ENCODE peak calls at places on chromosomes 16 and 17, in four cellular contexts. Z is GM12878, U is HepG2, J is K562. S is an unnamed sample.

GRCh38 chr17:69801368-69801767 is 273.7 kb upstream of the KCNJ16 start:
- DNase-seq in U (no peak), Z (no peak), J (no peak), S (no peak)

GRCh38 chr16:87380875-87381274 is 2.7 kb downstream of the FBXO31 start:
- DNase-seq in J (no peak), Z (peak; percentile 19), U (peak; percentile 67), S (no peak)

GRCh38 chr16:84054916-84055315 is 12.3 kb upstream of the SLC38A8 start:
- DNase-seq in J (no peak), Z (no peak), U (no peak), S (no peak)

GRCh38 chr17:29177871-29178749 is 2.1 kb downstream of the MYO18A start:
- DNase-seq in Z (no peak), U (peak; percentile 92), J (peak; percentile 92), S (no peak)

GRCh38 chr17:4444782-4445473 is 11.2 kb downstream of the SPNS3 start:
- DNase-seq in Z (no peak), J (no peak), U (no peak), S (no peak)

GRCh38 chr17:6423931-6424330 is 11.0 kb downstream of the AIPL1 start:
- DNase-seq in Z (no peak), J (no peak), U (no peak), S (no peak)

GRCh38 chr17:48915459-48916282 is 7.5 kb downstream of the UBE2Z start:
- DNase-seq in U (no peak), J (no peak), Z (peak; percentile 74), S (peak; percentile 47)

GRCh38 chr16:87173294-87173883 is 143.8 kb downstream of the C16orf95 start:
- DNase-seq in U (no peak), Z (no peak), J (no peak), S (peak; percentile 41)

GRCh38 chr16:74736531-74737157 is 36.0 kb upstream of the MLKL start:
- DNase-seq in U (no peak), Z (no peak), J (no peak), S (no peak)

GRCh38 chr16:78515421-78515820 is 416.0 kb downstream of the WWOX start:
- DNase-seq in J (no peak), Z (no peak), U (no peak), S (no peak)

GRCh38 chr16:75385507-75386152 is 47.7 kb downstream of the CFDP1 start:
- DNase-seq in J (peak; percentile 85), U (peak; percentile 68), Z (peak; percentile 33), S (peak; percentile 88)

GRCh38 chr16:626174-626765 is 4.5 kb upstream of the WFIKKN1 start:
- DNase-seq in J (no peak), Z (no peak), U (no peak), S (no peak)
- H2AFZ ChIP-seq in J (no peak overlapping the region), Z (no peak overlapping the region), U (no peak overlapping the region), S (no peak overlapping the region)

GRCh38 chr16:8733849-8734540 is 59.6 kb downstream of the ABAT start:
- DNase-seq in J (no peak), Z (no peak), U (no peak), S (no peak)

GRCh38 chr16:8729779-8730334 is 55.4 kb downstream of the ABAT start:
- DNase-seq in Z (no peak), J (no peak), U (no peak), S (no peak)

GRCh38 chr16:8727857-8728618 is 53.6 kb downstream of the ABAT start:
- DNase-seq in Z (no peak), J (no peak), U (no peak), S (no peak)

GRCh38 chr16:8727084-8727590 is 52.7 kb downstream of the ABAT start:
- DNase-seq in Z (no peak), J (no peak), U (no peak), S (no peak)

DNA sequence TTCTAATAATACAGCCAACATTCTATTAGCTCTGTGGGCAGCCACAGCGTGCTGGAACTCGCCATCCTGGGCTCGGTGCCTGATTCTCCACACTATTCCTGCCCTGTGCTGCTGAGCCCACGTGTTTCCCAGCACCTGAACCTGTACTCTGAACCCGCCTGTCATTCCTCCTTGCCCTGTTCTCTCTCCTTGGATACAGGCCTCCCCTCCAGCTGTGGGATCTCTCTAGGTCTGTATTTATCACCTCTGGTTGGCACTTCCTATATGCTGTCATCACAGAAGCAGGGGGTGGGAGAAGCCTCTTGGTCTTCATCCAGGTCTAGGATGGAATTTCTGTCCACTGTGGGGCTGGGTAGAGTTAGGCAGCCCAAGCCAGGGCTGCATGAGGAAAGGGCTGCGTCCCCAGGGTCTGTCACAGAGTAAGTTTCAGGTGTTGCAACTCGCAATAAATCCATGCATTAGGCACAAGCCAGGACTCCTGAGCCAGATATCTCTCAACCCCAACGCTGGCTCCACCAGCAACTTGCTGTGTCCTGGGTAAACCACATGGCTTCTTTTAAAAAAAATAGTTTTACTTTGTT is 56.0 kb downstream of the ABAT start:
- DNase-seq in U (no peak), Z (no peak), J (no peak), S (no peak)
- TF ChIP-seq MYC in U (no peak), Z (no peak), J (no peak), S (no peak)

DNA sequence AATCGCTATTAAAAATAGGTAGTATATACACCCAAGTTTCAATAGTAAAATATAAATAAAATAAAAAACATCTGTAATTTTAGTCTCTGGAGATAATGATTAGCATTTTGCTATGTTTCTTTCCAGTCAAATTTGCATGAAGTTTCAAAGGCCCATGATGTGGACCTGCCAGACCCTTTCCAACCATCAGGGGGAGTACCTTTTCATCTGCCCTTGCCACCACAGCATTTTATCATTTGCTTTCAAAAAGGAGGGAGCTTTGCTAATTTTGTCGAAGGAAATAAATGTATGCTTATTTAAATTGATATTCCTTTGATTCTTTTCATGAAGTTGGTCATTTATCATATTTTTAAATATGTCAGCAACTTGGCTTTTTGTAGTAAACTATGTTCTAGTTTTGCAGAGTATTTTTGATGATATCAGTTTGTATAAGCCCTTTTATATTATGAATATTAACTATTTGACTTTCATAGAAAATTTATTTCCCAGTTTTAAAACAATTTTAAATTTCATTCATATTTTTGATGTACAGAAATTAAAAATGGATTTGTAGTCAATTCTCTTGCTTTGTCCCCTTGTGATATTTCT is 115.2 kb upstream of the NETO2 start:
- DNase-seq in J (peak; percentile 56), Z (peak; percentile 5), U (peak; percentile 38), S (peak; percentile 33)
- TF ChIP-seq CTCF in J (peak; percentile 73), Z (peak; percentile 64), U (peak; percentile 58), S (peak; percentile 61)

DNA sequence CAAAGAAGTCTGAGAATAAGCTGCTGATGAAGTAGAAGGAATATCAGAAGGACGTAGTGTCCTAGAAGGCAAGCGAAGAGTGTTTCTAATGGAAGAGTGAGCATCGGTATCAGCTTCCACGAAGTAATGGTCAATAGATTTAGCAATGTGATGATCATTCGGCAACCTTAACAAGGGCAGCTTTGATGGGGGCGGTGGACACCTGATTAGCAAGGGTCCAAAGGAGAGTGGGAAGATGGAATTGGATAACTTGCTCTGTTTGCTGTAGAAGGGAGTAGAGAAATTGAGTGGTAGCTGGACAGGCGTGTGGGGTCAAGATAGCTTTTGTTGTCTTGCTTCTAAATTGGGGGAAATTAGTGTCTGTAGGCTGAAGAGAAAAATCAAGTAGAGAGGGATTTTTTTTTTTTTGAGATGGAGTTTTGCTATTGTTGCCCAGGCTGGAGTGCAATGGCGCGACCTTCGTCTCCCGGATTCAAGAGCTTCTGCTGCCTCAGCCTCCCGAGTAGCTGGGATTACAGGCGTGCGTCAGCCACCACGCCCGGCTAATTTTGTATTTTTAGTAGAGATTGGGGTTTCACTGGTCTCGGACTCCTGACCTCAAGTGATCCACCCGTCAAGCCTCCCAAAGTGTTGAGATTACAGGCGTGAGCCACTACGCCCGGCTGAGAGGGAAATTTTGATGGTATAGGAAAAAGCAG is 13.9 kb upstream of the HES7 start:
- DNase-seq in U (no peak), J (peak; percentile 34), Z (no peak), S (no peak)
- H2AFZ ChIP-seq in U (peak overlapping the region; percentile 59), J (peak overlapping the region; percentile 90), Z (peak overlapping the region; percentile 91), S (peak overlapping the region; percentile 83)

DNA sequence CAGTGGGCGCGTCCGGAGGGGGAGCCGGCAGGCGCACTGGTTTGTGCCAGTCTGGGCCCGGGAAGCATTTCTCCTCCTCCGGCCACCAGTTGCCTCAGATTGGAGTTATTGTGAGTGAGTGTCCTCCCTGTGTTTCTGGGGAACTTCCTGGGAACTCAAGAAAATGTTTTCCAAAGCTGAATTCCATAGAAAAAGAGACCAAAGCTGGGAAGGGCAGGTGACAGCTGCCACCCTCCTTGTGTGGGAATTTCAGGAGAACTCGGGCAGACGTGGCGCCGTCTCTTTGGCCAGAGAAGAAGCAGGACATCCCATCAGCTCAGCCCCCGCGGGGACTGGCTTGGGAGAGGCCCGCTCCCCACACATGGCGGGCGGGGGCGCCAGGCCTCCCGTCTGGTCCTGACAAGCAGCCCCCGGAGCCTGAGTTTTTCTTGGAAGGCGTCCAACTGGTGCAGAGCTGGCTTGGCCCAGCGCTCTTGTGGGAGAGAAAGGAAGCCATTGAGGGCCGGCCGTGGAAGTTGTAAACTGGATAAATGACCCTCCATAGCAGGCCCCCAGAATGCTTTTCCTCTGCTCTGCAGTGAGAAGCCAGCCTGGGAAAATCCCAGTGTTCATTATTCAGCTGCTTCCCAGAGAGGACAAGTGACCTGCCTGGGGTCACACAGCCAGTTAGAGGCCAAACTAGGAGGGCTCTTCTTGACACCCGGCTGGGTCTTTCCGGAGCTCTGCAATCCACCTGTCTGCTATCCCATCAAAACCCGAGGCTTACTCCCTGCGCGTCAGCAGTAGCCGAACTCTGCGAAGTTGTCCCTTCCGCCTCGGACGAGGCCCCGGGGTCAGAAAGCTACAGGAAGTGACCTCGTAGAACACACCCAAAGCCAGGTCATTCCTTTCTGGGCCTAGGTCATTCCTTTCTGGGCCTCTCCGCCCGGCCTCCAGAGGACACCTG is 39.2 kb upstream of the GSE1 start:
- DNase-seq in Z (no peak), J (peak; percentile 92), U (no peak), S (peak; percentile 82)
- TF ChIP-seq MYC in Z (no peak), J (no peak), U (no peak), S (no peak)

S was measured in endothelial cell of umbilical vein.